ENCODE peak calls at places on chromosomes 5 and 9, in five cellular contexts. G is spleen, S is ovary, R is GM13977, X is IMR-90. K is an unnamed sample.

GRCh38 chr9:94827584-94828304 is 101.2 kb downstream of the AOPEP start:
- DNase-seq in R (no peak), G (no peak), S (no peak), X (peak; percentile 52), K (no peak)

GRCh38 chr5:31962321-31962720 is 211.8 kb downstream of the GOLPH3 start:
- DNase-seq in R (no peak), S (no peak), X (no peak), G (no peak), K (no peak)

GRCh38 chr9:4489919-4490704 is at the start of gene SLC1A1:
- DNase-seq in G (no peak), R (peak; percentile 83), S (peak; percentile 27), X (peak; percentile 21), K (peak; percentile 70)

GRCh38 chr5:62268239-62268638 is 37.8 kb upstream of the KIF2A start:
- DNase-seq in X (no peak), R (no peak), G (no peak), S (no peak), K (no peak)

GRCh38 chr5:36870399-36871040 is 6.0 kb upstream of the NIPBL start:
- DNase-seq in G (no peak), X (peak; percentile 70), S (no peak), R (peak; percentile 68), K (no peak)

GRCh38 chr5:134524826-134525686 is at the start of gene JADE2:
- DNase-seq in X (peak; percentile 68), S (peak; percentile 83), R (peak; percentile 91), G (peak; percentile 96), K (peak; percentile 79)

GRCh38 chr5:127068771-127069330 is 4.5 kb downstream of the C5orf63 start:
- DNase-seq in S (no peak), X (peak; percentile 47), R (no peak), G (no peak), K (no peak)

GRCh38 chr9:137303031-137303892 is 1.2 kb upstream of the NRARP start:
- DNase-seq in X (no peak), G (no peak), R (no peak), S (peak; percentile 40), K (no peak)

GRCh38 chr9:127109212-127109711 is 13.2 kb downstream of the ANGPTL2 start:
- DNase-seq in X (peak; percentile 9), S (peak; percentile 0), G (no peak), R (no peak), K (no peak)

GRCh38 chr9:121686930-121687541 is 35.6 kb downstream of the DAB2IP start:
- DNase-seq in R (peak; percentile 86), G (peak; percentile 88), X (peak; percentile 65), S (peak; percentile 87), K (peak; percentile 88)

GRCh38 chr9:123660691-123661090 is 269.2 kb downstream of the DENND1A start:
- DNase-seq in S (no peak), X (no peak), G (no peak), R (no peak), K (no peak)

GRCh38 chr9:70668751-70669150 is 254.3 kb upstream of the KLF9 start:
- DNase-seq in R (no peak), G (no peak), S (no peak), X (no peak), K (no peak)

GRCh38 chr9:125987420-125987819 is 240.2 kb downstream of the PBX3 start:
- DNase-seq in X (no peak), S (no peak), G (no peak), R (no peak), K (peak; percentile 26)

GRCh38 chr5:84729326-84729725 is 344.6 kb upstream of the EDIL3 start:
- DNase-seq in G (no peak), R (no peak), S (no peak), X (peak; percentile 29), K (no peak)

GRCh38 chr5:96151891-96152290 is 190.2 kb upstream of the ELL2 start:
- DNase-seq in X (peak; percentile 19), S (no peak), R (no peak), G (no peak), K (no peak)

GRCh38 chr5:126095001-126095400 is 328.2 kb upstream of the GRAMD2B start:
- DNase-seq in X (no peak), S (no peak), R (no peak), G (no peak), K (no peak)

GRCh38 chr5:10662083-10662482 is 98.2 kb downstream of the ANKRD33B start:
- DNase-seq in R (no peak), G (no peak), S (no peak), X (no peak), K (no peak)

GRCh38 chr9:89746385-89747116 is 141.7 kb downstream of the GADD45G start:
- DNase-seq in R (no peak), X (no peak), G (no peak), S (no peak), K (no peak)

GRCh38 chr9:135746565-135746964 is 44.6 kb downstream of the KCNT1 start:
- DNase-seq in G (no peak), X (no peak), S (no peak), R (no peak), K (no peak)

GRCh38 chr9:33785914-33786313 is 9.4 kb upstream of the PRSS3 start:
- DNase-seq in X (peak; percentile 28), R (no peak), S (no peak), G (no peak), K (no peak)

GRCh38 chr5:132653716-132654115 is 4.3 kb upstream of the IL13 start:
- DNase-seq in S (no peak), R (no peak), G (no peak), X (no peak), K (no peak)

GRCh38 chr9:840343-840742 is 1.2 kb upstream of the DMRT1 start:
- DNase-seq in R (no peak), X (no peak), S (no peak), G (peak; percentile 42), K (no peak)

GRCh38 chr5:181045316-181045715 is 5.2 kb downstream of the BTNL9 start:
- DNase-seq in G (peak; percentile 61), X (no peak), S (no peak), R (no peak), K (no peak)